ENCODE peak calls at places on chromosomes 11 and 22, in five cellular contexts. Z is K562, N is HepG2, M is H1, F is GM12878. Q is an unnamed sample.

GRCh38 chr11:97610000-97610399 is 1220.2 kb downstream of the JRKL start:
- DNase-seq in Z (peak), N (no peak), M (no peak), F (no peak), Q (no peak)

GRCh38 chr11:67022341-67022933 is 497 bp upstream of the SYT12 start:
- DNase-seq in Z (no peak), N (no peak), M (no peak), F (no peak), Q (peak)

GRCh38 chr11:122042981-122043380 is 73.0 kb downstream of the BLID start:
- DNase-seq in Z (no peak), N (no peak), M (no peak), F (no peak), Q (no peak)

GRCh38 chr22:23097412-23098229 is 27.3 kb downstream of the GNAZ start:
- DNase-seq in Z (no peak), N (no peak), M (no peak), F (no peak), Q (no peak)

GRCh38 chr11:111960916-111961315 is 23.8 kb downstream of the DIXDC1 start:
- DNase-seq in Z (no peak), N (no peak), M (no peak), F (no peak), Q (no peak)

GRCh38 chr11:101915811-101916291 is 471 bp downstream of the ANGPTL5 start:
- DNase-seq in Z (no peak), N (no peak), M (no peak), F (no peak), Q (no peak)

GRCh38 chr11:1749787-1750351 is 526 bp downstream of the IFITM10 start:
- DNase-seq in Z (no peak), N (no peak), M (no peak), F (no peak), Q (no peak)

GRCh38 chr11:33311680-33312079 is 54.5 kb downstream of the HIPK3 start:
- DNase-seq in Z (no peak), N (no peak), M (no peak), F (no peak), Q (no peak)

GRCh38 chr22:46374663-46375474 is 39.4 kb downstream of the TRMU start:
- DNase-seq in Z (no peak), N (no peak), M (no peak), F (no peak), Q (no peak)

GRCh38 chr11:123300874-123301695 is 106.0 kb upstream of the CLMP start:
- DNase-seq in Z (peak), N (no peak), M (no peak), F (peak), Q (peak)

GRCh38 chr11:70059971-70060370 is 18.1 kb upstream of the ANO1 start:
- DNase-seq in Z (no peak), N (no peak), M (no peak), F (no peak), Q (no peak)

GRCh38 chr22:36301384-36301828 is 48.5 kb downstream of the APOL1 start:
- DNase-seq in Z (peak), N (peak), M (peak), F (no peak), Q (peak)

GRCh38 chr11:118928108-118928869 is 2.6 kb upstream of the BCL9L start:
- DNase-seq in Z (peak), N (peak), M (peak), F (peak), Q (peak)

GRCh38 chr22:26481694-26482093 is 1.9 kb downstream of the HPS4 start:
- DNase-seq in Z (no peak), N (no peak), M (no peak), F (no peak), Q (no peak)

GRCh38 chr11:122159173-122159701 is 43.2 kb upstream of the BLID start:
- DNase-seq in Z (no peak), N (no peak), M (no peak), F (no peak), Q (no peak)

GRCh38 chr11:131311746-131312145 is 58.7 kb upstream of the NTM start:
- DNase-seq in Z (no peak), N (no peak), M (no peak), F (no peak), Q (no peak)

GRCh38 chr22:23800297-23801237 is 13.8 kb downstream of the SMARCB1 start:
- DNase-seq in Z (no peak), N (no peak), M (no peak), F (peak), Q (no peak)

GRCh38 chr11:95660038-95660437 is 129.5 kb downstream of the FAM76B start:
- DNase-seq in Z (no peak), N (no peak), M (no peak), F (no peak), Q (no peak)

GRCh38 chr22:23204125-23204488 is 23.8 kb downstream of the BCR start:
- DNase-seq in Z (no peak), N (no peak), M (no peak), F (no peak), Q (no peak)

GRCh38 chr11:12139144-12139881 is 28.9 kb downstream of the MICAL2 start:
- DNase-seq in Z (no peak), N (no peak), M (no peak), F (no peak), Q (no peak)

GRCh38 chr22:37331034-37331428 is 48.7 kb downstream of the CYTH4 start:
- DNase-seq in Z (no peak), N (no peak), M (no peak), F (no peak), Q (no peak)

GRCh38 chr11:2468363-2469240 is 23.8 kb downstream of the KCNQ1 start:
- DNase-seq in Z (no peak), N (no peak), M (no peak), F (no peak), Q (no peak)

GRCh38 chr11:80362578-80362977 is 921.7 kb upstream of the TENM4 start:
- DNase-seq in Z (no peak), N (no peak), M (no peak), F (no peak), Q (no peak)

GRCh38 chr11:46693597-46694012 is 6.8 kb downstream of the ARHGAP1 start:
- DNase-seq in Z (no peak), N (no peak), M (no peak), F (no peak), Q (no peak)

GRCh38 chr11:70505331-70505731 is 107.0 kb downstream of the CTTN start:
- DNase-seq in Z (no peak), N (no peak), M (no peak), F (no peak), Q (no peak)

GRCh38 chr22:30205281-30206115 is 41.1 kb downstream of the LIF start:
- DNase-seq in Z (peak), N (peak), M (no peak), F (no peak), Q (no peak)

GRCh38 chr22:49113758-49114157 is 713.9 kb downstream of the BRD1 start:
- DNase-seq in Z (no peak), N (no peak), M (no peak), F (no peak), Q (no peak)

GRCh38 chr22:49112176-49112575 is 715.5 kb downstream of the BRD1 start:
- DNase-seq in Z (no peak), N (no peak), M (no peak), F (no peak), Q (no peak)

GRCh38 chr22:49115186-49115585 is 712.5 kb downstream of the BRD1 start:
- DNase-seq in Z (no peak), N (no peak), M (no peak), F (no peak), Q (no peak)

GRCh38 chr22:49111085-49111484 is 716.6 kb downstream of the BRD1 start:
- DNase-seq in Z (no peak), N (no peak), M (no peak), F (no peak), Q (no peak)

GRCh38 chr22:49112661-49113626 is 714.7 kb downstream of the BRD1 start:
- DNase-seq in Z (no peak), N (no peak), M (no peak), F (no peak), Q (no peak)
- H3K9ac ChIP-seq in Z (no peak), N (no peak), M (no peak), F (no peak), Q (no peak)

DNA sequence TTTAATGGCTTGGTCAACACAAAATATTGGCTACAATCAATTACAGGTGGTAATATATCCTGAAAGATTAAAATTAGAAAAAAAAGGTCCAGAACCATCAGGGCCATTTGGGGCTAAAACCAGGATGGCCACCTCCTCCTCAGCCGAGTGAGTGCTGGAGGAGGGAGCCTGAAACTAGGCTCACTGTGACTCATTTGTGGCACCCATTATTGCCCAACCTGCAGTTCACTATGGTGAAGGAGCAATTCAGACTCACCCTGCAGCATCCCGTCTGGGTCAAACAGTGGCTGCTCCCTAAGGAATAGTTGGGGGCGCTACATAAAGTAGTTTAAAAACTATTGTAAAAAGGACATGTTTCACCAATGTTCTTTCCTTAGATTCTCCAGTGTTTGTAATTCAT is 60.7 kb downstream of the GLYATL1 start:
- DNase-seq in Z (no peak), N (no peak), M (no peak), F (no peak), Q (no peak)
- TF ChIP-seq SRF in Z (no peak), N (no peak), M (no peak), F (no peak), Q (no peak)

DNA sequence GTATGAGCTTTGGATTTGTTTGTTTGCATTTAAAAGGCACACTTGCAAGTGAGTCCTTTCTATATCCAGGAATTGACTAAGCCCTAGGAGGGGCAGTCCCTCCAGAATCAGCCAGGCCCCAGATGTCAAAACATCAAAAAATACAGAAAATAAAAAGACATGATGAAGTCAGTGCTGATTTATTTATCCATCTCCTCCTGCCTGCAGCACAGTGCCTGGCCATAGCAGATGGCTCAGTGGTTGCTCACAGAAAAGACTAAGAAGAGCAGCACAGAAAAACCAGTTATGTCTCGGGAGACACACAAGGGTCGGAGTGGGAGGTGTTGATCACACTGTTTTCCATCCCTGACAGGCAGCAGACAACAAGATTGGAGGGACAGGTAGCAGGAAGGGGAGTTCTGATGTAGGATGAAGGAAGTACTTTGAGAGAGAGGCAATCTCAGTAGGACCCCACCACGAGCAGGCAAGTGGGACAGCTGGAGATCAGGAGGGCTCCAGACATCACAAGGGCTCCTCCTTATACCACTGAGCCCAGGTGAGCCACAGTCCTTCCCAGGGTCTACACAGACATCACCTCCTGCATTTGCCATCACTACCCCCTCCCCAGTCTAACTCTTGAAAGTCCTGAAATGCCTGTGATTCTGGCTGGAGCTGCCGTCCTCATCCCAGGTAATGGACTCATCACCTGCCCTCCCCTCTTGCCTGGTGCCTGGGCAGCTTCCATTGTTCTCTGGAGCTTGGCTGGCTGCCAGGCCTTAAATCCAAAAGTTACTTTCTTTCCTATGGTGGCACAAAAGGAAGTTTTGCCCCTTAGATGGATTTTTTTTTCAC is 32.3 kb downstream of the TMPRSS5 start:
- DNase-seq in Z (no peak), N (no peak), M (no peak), F (no peak), Q (no peak)
- H3K9ac ChIP-seq in Z (no peak), N (no peak), M (no peak), F (no peak), Q (no peak)

DNA sequence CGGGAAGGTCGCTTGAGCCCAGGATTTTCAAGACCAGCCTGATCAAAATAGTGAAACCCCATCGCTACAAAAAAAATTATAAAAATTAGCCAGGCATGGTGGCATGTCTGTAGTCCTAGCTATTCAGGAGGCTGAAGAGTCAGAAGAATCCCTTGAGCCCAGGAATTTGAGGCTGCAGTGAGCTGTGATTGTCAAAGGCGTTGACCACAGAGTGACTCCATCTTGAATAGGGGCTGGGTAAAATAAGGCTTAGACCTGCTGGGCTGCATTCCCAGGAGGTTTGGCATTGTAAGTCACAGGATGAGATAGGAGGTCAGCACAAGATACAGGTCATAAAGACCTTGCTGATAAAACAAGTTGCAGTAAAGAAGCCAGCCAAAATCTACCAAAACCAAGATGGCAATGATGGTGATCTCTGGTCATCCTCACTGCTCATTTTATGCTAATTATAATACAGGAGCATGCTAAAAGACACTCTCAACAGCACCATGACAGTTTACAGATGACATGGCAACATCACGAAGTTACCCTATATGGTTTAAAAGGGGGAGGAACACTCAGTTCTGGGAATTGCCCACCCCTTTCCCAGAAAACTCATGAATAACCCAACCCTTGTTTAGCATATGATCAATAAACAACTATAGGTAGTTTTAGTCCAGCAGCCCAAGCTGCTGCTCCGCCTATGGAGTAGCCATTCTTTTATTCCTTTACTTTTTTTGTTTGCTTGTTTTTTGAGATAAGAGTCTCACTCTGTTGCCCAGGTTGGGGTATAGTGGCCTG is 2.8 kb upstream of the RDX start:
- DNase-seq in Z (peak), N (no peak), M (no peak), F (no peak), Q (no peak)
- TF ChIP-seq SRF in Z (no peak), N (no peak), M (no peak), F (no peak), Q (no peak)